ENCODE peak calls at places on chromosomes 6 and 20, in nine cellular contexts. K, U, D, M, N, L, Y, V and G are unnamed samples.

GRCh38 chr20:52179331-52180166 is 12.0 kb downstream of the ZFP64 start:
- DNase-seq in D (no peak), M (no peak), U (peak; percentile 30), K (no peak), N (no peak), Y (no peak), V (no peak), L (no peak), G (peak; percentile 81)

GRCh38 chr20:62739581-62740285 is 31.1 kb downstream of the NTSR1 start:
- DNase-seq in D (no peak), V (peak; percentile 37), L (peak; percentile 20), N (peak; percentile 31), M (peak; percentile 63), K (peak; percentile 47), Y (peak; percentile 76), U (peak; percentile 47), G (peak; percentile 33)

GRCh38 chr6:32816746-32817204 is at the start of gene HLA-DOB:
- DNase-seq in V (no peak), D (peak; percentile 86), K (no peak), L (no peak), Y (peak; percentile 37), M (no peak), U (no peak), N (no peak), G (peak; percentile 57)

GRCh38 chr6:110358536-110359148 is 493 bp upstream of the METTL24 start:
- DNase-seq in Y (no peak), K (no peak), D (no peak), L (no peak), U (no peak), M (no peak), N (no peak), V (no peak), G (no peak)

GRCh38 chr20:51413753-51414323 is 128.7 kb downstream of the NFATC2 start:
- DNase-seq in U (no peak), K (no peak), M (no peak), Y (no peak), N (no peak), D (no peak), L (no peak), V (no peak), G (peak; percentile 60)

GRCh38 chr6:166589786-166590574 is 3.5 kb upstream of the RAMACL start:
- DNase-seq in L (no peak), D (no peak), N (no peak), K (no peak), V (no peak), M (no peak), Y (no peak), U (no peak), G (no peak)

GRCh38 chr6:165705941-165706340 is 42.9 kb upstream of the PDE10A start:
- DNase-seq in D (no peak), U (no peak), K (no peak), M (no peak), Y (no peak), N (no peak), V (no peak), L (no peak), G (no peak)

GRCh38 chr6:20811112-20811746 is 277.0 kb downstream of the CDKAL1 start:
- DNase-seq in D (no peak), K (no peak), M (no peak), V (no peak), N (no peak), U (peak; percentile 95), Y (peak; percentile 94), L (no peak), G (no peak)

GRCh38 chr6:7887278-7887991 is 23.2 kb downstream of the TXNDC5 start:
- DNase-seq in L (no peak), D (no peak), Y (no peak), N (no peak), M (no peak), U (no peak), K (no peak), V (no peak), G (no peak)

GRCh38 chr6:23417133-23417532 is 708.9 kb upstream of the NRSN1 start:
- DNase-seq in N (no peak), Y (no peak), U (no peak), D (no peak), K (no peak), V (no peak), M (no peak), L (no peak), G (no peak)

GRCh38 chr6:31419842-31420241 is 16.4 kb downstream of the MICA start:
- DNase-seq in V (no peak), L (no peak), D (no peak), Y (no peak), N (no peak), U (no peak), M (no peak), K (no peak), G (no peak)

GRCh38 chr6:12921467-12921866 is 204.9 kb downstream of the PHACTR1 start:
- DNase-seq in K (no peak), L (no peak), V (no peak), U (no peak), M (no peak), N (no peak), D (no peak), Y (no peak), G (no peak)

GRCh38 chr6:136628996-136629395 is 78.8 kb upstream of the MAP7 start:
- DNase-seq in M (no peak), L (no peak), K (no peak), D (no peak), N (no peak), U (no peak), V (no peak), Y (no peak), G (no peak)

GRCh38 chr6:153425536-153425935 is 294.5 kb upstream of the RGS17 start:
- DNase-seq in K (no peak), Y (no peak), M (no peak), V (no peak), L (no peak), N (no peak), D (no peak), U (no peak), G (no peak)

DNA sequence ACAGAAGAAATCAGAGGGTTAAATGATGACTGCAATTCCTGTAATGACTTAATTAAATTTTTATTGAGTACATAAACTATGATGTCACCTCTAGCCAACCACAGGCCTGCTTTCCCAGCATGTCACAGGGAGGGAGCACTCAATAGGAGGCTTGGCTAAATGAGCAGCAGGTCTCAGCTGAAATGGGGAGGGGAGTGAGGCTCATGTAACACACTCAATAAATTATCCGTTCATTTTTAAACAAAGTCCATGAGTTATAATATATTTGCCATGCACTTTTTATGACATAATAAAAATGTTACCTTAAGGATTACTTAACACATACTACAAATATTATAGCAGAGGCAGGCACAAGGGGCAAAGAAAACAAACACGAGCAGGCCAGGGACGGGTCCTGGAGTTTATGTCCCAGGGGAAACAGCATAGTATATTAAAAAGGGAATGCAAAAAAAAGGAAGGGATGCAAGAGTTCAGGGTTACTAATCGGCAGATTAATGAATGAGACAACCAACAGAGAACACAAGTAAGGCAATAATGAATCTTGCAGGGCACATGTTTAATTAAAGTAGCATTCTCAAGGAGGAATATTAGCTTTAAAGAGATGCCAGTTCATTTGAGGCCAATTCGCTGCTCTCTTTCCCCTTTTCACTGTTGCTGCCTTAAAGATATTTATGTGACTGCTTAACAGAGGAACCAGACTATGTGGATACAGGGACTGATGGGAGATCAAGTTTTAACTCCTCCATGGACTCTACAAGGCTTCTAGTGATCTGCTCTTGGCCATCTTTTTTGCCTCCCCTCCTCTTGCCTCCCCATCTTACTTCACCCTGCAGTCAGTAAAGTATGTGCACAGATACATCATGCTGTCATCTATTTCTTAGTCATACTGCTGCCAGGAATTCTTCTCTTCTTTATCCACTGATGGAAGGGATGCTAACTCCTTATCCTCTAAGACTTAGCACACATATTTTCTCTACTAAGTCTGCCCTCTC is 27.3 kb upstream of the FAM83C start:
- DNase-seq in K (no peak), L (no peak), N (no peak), M (no peak), V (no peak), Y (peak; percentile 37), U (no peak), D (no peak), G (no peak)
- TF ChIP-seq CTCF in K (no peak), L (no peak), N (no peak), M (no peak), V (no peak), Y (no peak), U (no peak), D (no peak), G (no peak)

DNA sequence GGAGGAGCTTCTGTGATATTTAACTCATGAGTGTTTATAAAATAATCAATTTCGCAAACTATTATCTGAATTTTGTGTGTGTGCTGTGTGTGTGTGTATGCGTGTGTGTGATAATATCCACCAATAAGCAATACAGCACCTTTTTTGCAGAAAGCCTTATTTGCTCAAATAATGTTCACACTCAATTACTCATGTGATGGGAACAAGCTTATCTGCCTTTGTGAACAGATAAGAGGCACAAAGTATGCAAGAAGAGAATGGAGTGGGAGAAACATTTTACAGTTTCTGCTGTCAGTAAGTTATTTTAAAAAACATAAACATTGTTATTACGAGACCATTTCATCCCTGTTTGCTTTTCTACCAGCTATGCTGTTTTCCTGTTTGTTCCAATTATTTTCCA is 36.7 kb upstream of the PTPRK start:
- DNase-seq in K (no peak), Y (no peak), M (no peak), V (no peak), L (no peak), N (no peak), D (no peak), U (no peak), G (no peak)
- H3K4me3 ChIP-seq in K (no peak overlapping the region), Y (no peak overlapping the region), M (no peak overlapping the region), V (no peak overlapping the region), L (no peak overlapping the region), N (no peak overlapping the region), D (no peak overlapping the region), U (no peak overlapping the region), G (no peak overlapping the region)

GRCh38 chr20:17901971-17902370 is 66.6 kb downstream of the SNX5 start:
- DNase-seq in N (no peak), K (no peak), Y (no peak), D (no peak), L (no peak), V (no peak), U (no peak), M (no peak), G (no peak)
- TF ChIP-seq CTCF in N (no peak), K (no peak), Y (no peak), D (no peak), L (no peak), V (no peak), U (no peak), M (no peak), G (no peak)

GRCh38 chr6:135180458-135181332 is at the start of gene MYB:
- DNase-seq in Y (peak; percentile 82), D (peak; percentile 89), L (peak; percentile 34), V (peak; percentile 61), U (peak; percentile 25), K (peak; percentile 85), N (peak; percentile 66), M (no peak), G (no peak)

GRCh38 chr6:135182120-135182992 is 1.2 kb downstream of the MYB start:
- DNase-seq in N (peak; percentile 35), M (no peak), U (no peak), D (peak; percentile 61), L (no peak), V (peak; percentile 25), Y (peak; percentile 48), K (peak; percentile 60), G (no peak)

GRCh38 chr6:135181333-135182119 is 418 bp downstream of the MYB start:
- DNase-seq in D (peak; percentile 44), U (no peak), Y (peak; percentile 46), M (no peak), V (no peak), L (no peak), N (no peak), K (peak; percentile 85), G (no peak)

GRCh38 chr6:135182993-135183531 is 2.0 kb downstream of the MYB start:
- DNase-seq in D (peak; percentile 89), N (peak; percentile 63), Y (no peak), L (no peak), V (no peak), M (no peak), U (no peak), K (peak; percentile 91), G (peak; percentile 89)

GRCh38 chr6:135179920-135180457 is 1.1 kb upstream of the MYB start:
- DNase-seq in U (no peak), V (no peak), Y (no peak), L (no peak), M (no peak), N (no peak), K (no peak), D (no peak), G (no peak)
- H3K4me3 ChIP-seq in U (no peak overlapping the region), V (peak overlapping the region; percentile 57), Y (peak overlapping the region; percentile 57), L (peak overlapping the region; percentile 72), M (peak overlapping the region; percentile 56), N (peak overlapping the region; percentile 40), K (peak overlapping the region; percentile 50), D (peak overlapping the region; percentile 97), G (peak overlapping the region; percentile 72)